ENCODE peak calls at places on chromosomes 13 and 19, in ten cellular contexts. O, R, K, V, T, X, U, H, S and M are unnamed samples.

GRCh38 chr13:72565893-72566292 is 161.5 kb downstream of the MZT1 start:
- DNase-seq in O (no peak), R (peak; percentile 10), K (no peak), V (no peak), T (peak; percentile 11), X (no peak), U (no peak), H (no peak), S (peak; percentile 47), M (no peak)

GRCh38 chr13:26878465-26878864 is 117.9 kb upstream of the GPR12 start:
- DNase-seq in O (no peak), R (no peak), K (no peak), V (no peak), T (no peak), X (no peak), U (no peak), H (no peak), S (no peak), M (no peak)

GRCh38 chr19:44712864-44713515 is 14.0 kb downstream of the CEACAM16 start:
- DNase-seq in O (no peak), R (no peak), K (no peak), V (no peak), T (no peak), X (no peak), U (no peak), H (no peak), S (peak; percentile 26), M (no peak)

GRCh38 chr19:51031880-51032225 is 2.9 kb downstream of the KLK12 start:
- DNase-seq in O (no peak), R (no peak), K (no peak), V (no peak), T (no peak), X (no peak), U (no peak), H (no peak), S (no peak), M (no peak)

GRCh38 chr13:49319555-49320350 is 72.0 kb downstream of the CDADC1 start:
- DNase-seq in O (no peak), R (no peak), K (no peak), V (no peak), T (no peak), X (no peak), U (no peak), H (no peak), S (peak; percentile 74), M (no peak)

GRCh38 chr19:19602136-19602712 is 16.3 kb downstream of the PBX4 start:
- DNase-seq in O (no peak), R (no peak), K (no peak), V (no peak), T (no peak), X (no peak), U (no peak), H (no peak), S (no peak), M (peak; percentile 51)

GRCh38 chr13:50928609-50929274 is 19.2 kb downstream of the RNASEH2B start:
- DNase-seq in O (no peak), R (no peak), K (no peak), V (no peak), T (no peak), X (no peak), U (no peak), H (no peak), S (no peak), M (no peak)

GRCh38 chr13:78649997-78650724 is 8.8 kb downstream of the OBI1 start:
- DNase-seq in O (no peak), R (no peak), K (no peak), V (no peak), T (no peak), X (no peak), U (no peak), H (no peak), S (no peak), M (no peak)

GRCh38 chr13:20128459-20128927 is 32.4 kb downstream of the GJA3 start:
- DNase-seq in O (no peak), R (no peak), K (no peak), V (peak; percentile 72), T (no peak), X (peak; percentile 46), U (no peak), H (no peak), S (no peak), M (peak; percentile 33)

GRCh38 chr19:56840452-56841193 is at the start of the genes PEG3 and ZIM2:
- DNase-seq in O (no peak), R (no peak), K (peak; percentile 77), V (no peak), T (no peak), X (peak; percentile 96), U (no peak), H (no peak), S (no peak), M (peak; percentile 26)

GRCh38 chr19:3830841-3831589 is 37.8 kb downstream of the ZFR2 start:
- DNase-seq in O (no peak), R (no peak), K (no peak), V (no peak), T (no peak), X (no peak), U (no peak), H (no peak), S (no peak), M (no peak)

GRCh38 chr19:48283908-48284307 is 14.0 kb downstream of the ZNF114 start:
- DNase-seq in O (no peak), R (no peak), K (no peak), V (no peak), T (peak; percentile 96), X (no peak), U (no peak), H (no peak), S (peak; percentile 76), M (no peak)

GRCh38 chr13:30125422-30126073 is 181.8 kb downstream of the KATNAL1 start:
- DNase-seq in O (peak; percentile 92), R (no peak), K (no peak), V (no peak), T (peak; percentile 74), X (peak; percentile 42), U (no peak), H (no peak), S (peak; percentile 91), M (no peak)

GRCh38 chr13:26962671-26963070 is 202.1 kb upstream of the GPR12 start:
- DNase-seq in O (no peak), R (no peak), K (no peak), V (no peak), T (no peak), X (no peak), U (no peak), H (no peak), S (no peak), M (no peak)

GRCh38 chr13:96091932-96092253 is 2.0 kb downstream of the HS6ST3 start:
- DNase-seq in O (no peak), R (no peak), K (no peak), V (no peak), T (no peak), X (no peak), U (no peak), H (no peak), S (no peak), M (no peak)
- H3K27me3 ChIP-seq in O (peaks cover 50% of the 10 kb centered on the region), R (peaks cover 54% of the 10 kb centered on the region), K (peaks cover 7% of the 10 kb centered on the region), V (peaks cover 78% of the 10 kb centered on the region), T (peaks cover 56% of the 10 kb centered on the region), X (no peaks in the 10 kb centered on the region), U (no peaks in the 10 kb centered on the region), H (peaks cover 68% of the 10 kb centered on the region), S (peaks cover 67% of the 10 kb centered on the region), M (peaks cover 46% of the 10 kb centered on the region)

GRCh38 chr13:106471957-106472543 is 63.4 kb downstream of the EFNB2 start:
- DNase-seq in O (peak; percentile 100), R (peak; percentile 95), K (peak; percentile 69), V (peak; percentile 92), T (peak; percentile 96), X (peak; percentile 61), U (no peak), H (no peak), S (peak; percentile 89), M (peak; percentile 69)
- H3K27ac ChIP-seq in O (peak overlapping the region; percentile 99), R (peak overlapping the region; percentile 42), K (no peak overlapping the region), V (no peak overlapping the region), T (no peak overlapping the region), X (no peak overlapping the region), U (no peak overlapping the region), H (no peak overlapping the region), S (peak overlapping the region; percentile 53), M (peak overlapping the region; percentile 29)

GRCh38 chr19:1717970-1718264 is 35.4 kb upstream of the ONECUT3 start:
- DNase-seq in O (no peak), R (no peak), K (no peak), V (no peak), T (no peak), X (no peak), U (no peak), H (no peak), S (no peak), M (no peak)

GRCh38 chr19:1717200-1717969 is 35.9 kb upstream of the ONECUT3 start:
- DNase-seq in O (no peak), R (no peak), K (no peak), V (no peak), T (no peak), X (no peak), U (no peak), H (no peak), S (no peak), M (no peak)

GRCh38 chr19:1713170-1713569 is 40.1 kb upstream of the ONECUT3 start:
- DNase-seq in O (no peak), R (no peak), K (no peak), V (no peak), T (no peak), X (no peak), U (no peak), H (no peak), S (no peak), M (no peak)

GRCh38 chr19:1718382-1719315 is 34.7 kb upstream of the ONECUT3 start:
- DNase-seq in O (no peak), R (no peak), K (no peak), V (peak; percentile 56), T (no peak), X (no peak), U (no peak), H (no peak), S (no peak), M (no peak)

GRCh38 chr19:1715540-1715939 is 37.8 kb upstream of the ONECUT3 start:
- DNase-seq in O (no peak), R (no peak), K (no peak), V (no peak), T (no peak), X (no peak), U (no peak), H (no peak), S (no peak), M (no peak)
- H3K27me3 ChIP-seq in O (peaks cover 4% of the 10 kb centered on the region), R (no peaks in the 10 kb centered on the region), K (peaks cover 9% of the 10 kb centered on the region), V (peaks cover 43% of the 10 kb centered on the region), T (peaks cover 22% of the 10 kb centered on the region), X (no peaks in the 10 kb centered on the region), U (no peaks in the 10 kb centered on the region), H (peaks cover 63% of the 10 kb centered on the region), S (peaks cover 48% of the 10 kb centered on the region), M (peaks cover 9% of the 10 kb centered on the region)

DNA sequence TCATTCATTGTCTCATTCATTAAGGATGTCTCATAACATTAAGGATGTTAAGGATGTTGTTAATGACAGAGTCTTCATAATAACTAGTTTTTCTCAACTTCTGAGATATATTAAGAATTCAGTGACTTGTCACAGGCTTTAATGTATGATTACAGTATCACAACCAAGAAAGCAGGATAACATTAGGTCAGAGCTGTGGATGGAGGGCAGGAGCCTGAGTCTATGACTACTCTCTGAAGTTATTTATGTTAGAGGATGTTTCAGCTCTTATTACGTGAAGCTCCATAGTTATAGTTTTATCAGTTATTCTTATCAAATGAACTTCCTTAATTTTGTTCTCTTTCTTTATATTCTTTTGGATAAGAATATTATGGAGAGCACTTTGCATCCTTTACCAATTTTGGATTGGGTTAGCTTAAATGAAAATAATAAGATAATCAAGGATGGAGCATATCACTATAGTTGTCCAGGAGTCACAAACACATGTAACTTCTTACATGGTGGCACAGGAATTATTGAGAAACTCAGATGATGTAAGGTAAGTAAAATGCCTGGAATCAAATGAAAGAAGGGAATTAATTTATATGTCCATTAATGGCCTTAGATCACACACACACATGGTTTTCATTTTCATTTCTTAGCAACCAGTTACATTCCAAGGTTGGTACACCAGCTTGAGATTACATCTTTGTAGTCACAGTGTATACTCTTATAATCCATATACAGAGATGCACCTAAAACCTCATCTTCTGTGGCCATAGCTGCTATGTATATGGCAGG is 57.0 kb downstream of the SLC10A2 start:
- DNase-seq in O (no peak), R (no peak), K (no peak), V (no peak), T (peak; percentile 28), X (no peak), U (no peak), H (no peak), S (no peak), M (no peak)
- H3K27ac ChIP-seq in O (no peak overlapping the region), R (no peak overlapping the region), K (no peak overlapping the region), V (no peak overlapping the region), T (no peak overlapping the region), X (no peak overlapping the region), U (no peak overlapping the region), H (no peak overlapping the region), S (no peak overlapping the region), M (no peak overlapping the region)